ENCODE peak calls at places on chromosome 4, in seven cellular contexts. C is cardiac muscle cell; H is CD4-positive, alpha-beta memory T cell; F is coronary artery; X is fibroblast of mammary gland; D is GM12864; O is fibroblast of lung. Y is an unnamed sample.

GRCh38 chr4:122140834-122141233 is 11.3 kb upstream of the BLTP1 start:
- DNase-seq in H (no peak), C (no peak), O (no peak), F (no peak), X (no peak), D (no peak), Y (no peak)

GRCh38 chr4:31458813-31459212 is 738.6 kb downstream of the PCDH7 start:
- DNase-seq in X (peak), O (peak), D (no peak), H (no peak), C (peak), F (no peak), Y (no peak)

GRCh38 chr4:139734875-139735380 is 69.3 kb downstream of the MGST2 start:
- DNase-seq in X (peak), C (peak), F (peak), H (peak), D (no peak), O (peak), Y (peak)

GRCh38 chr4:30656828-30657227 is 63.3 kb upstream of the PCDH7 start:
- DNase-seq in C (no peak), H (no peak), X (no peak), D (no peak), O (no peak), F (no peak), Y (no peak)

GRCh38 chr4:126839066-126839465 is 793.7 kb upstream of the INTU start:
- DNase-seq in F (no peak), H (no peak), D (no peak), O (peak), X (peak), C (peak), Y (no peak)

GRCh38 chr4:8756816-8757215 is 114.8 kb downstream of the HMX1 start:
- DNase-seq in D (no peak), F (peak), O (no peak), C (no peak), H (no peak), X (no peak), Y (no peak)

GRCh38 chr4:138090145-138090917 is 151.8 kb downstream of the SLC7A11 start:
- DNase-seq in F (no peak), O (peak), X (peak), H (peak), D (peak), C (peak), Y (peak)

GRCh38 chr4:68797048-68797447 is 18.7 kb upstream of the UGT2B10 start:
- DNase-seq in D (no peak), F (no peak), C (no peak), O (no peak), H (no peak), X (no peak), Y (no peak)

GRCh38 chr4:89352541-89352940 is 44.9 kb upstream of the GPRIN3 start:
- DNase-seq in C (no peak), H (no peak), O (no peak), X (no peak), F (no peak), D (no peak), Y (no peak)

GRCh38 chr4:74768857-74769525 is 25.3 kb downstream of the BTC start:
- DNase-seq in F (no peak), C (peak), X (peak), H (no peak), O (peak), D (no peak), Y (no peak)

GRCh38 chr4:155495572-155496293 is 119.0 kb upstream of the MAP9 start:
- DNase-seq in O (peak), C (peak), D (no peak), H (no peak), X (no peak), F (no peak), Y (no peak)

GRCh38 chr4:86118696-86119095 is 241.2 kb downstream of the MAPK10 start:
- DNase-seq in D (no peak), H (no peak), O (no peak), F (no peak), X (no peak), C (no peak), Y (no peak)

GRCh38 chr4:74794341-74794801 is at the start of gene BTC:
- DNase-seq in F (peak), D (no peak), H (no peak), O (peak), X (peak), C (peak), Y (peak)

GRCh38 chr4:173057906-173058305 is 110.7 kb upstream of the GALNT7 start:
- DNase-seq in O (peak), X (peak), H (no peak), D (no peak), F (no peak), C (no peak), Y (no peak)

GRCh38 chr4:83561381-83561780 is 25.5 kb downstream of the GPAT3 start:
- DNase-seq in F (no peak), D (no peak), H (no peak), O (peak), C (peak), X (peak), Y (no peak)

GRCh38 chr4:125750827-125751466 is 436.2 kb downstream of the FAT4 start:
- DNase-seq in C (peak), H (no peak), F (no peak), D (no peak), X (peak), O (peak), Y (no peak)

GRCh38 chr4:85787133-85787532 is 312.2 kb downstream of the ARHGAP24 start:
- DNase-seq in O (peak), C (peak), D (no peak), X (peak), F (no peak), H (no peak), Y (no peak)

GRCh38 chr4:138181288-138181687 is 60.9 kb downstream of the SLC7A11 start:
- DNase-seq in C (peak), H (no peak), D (no peak), X (peak), O (peak), F (no peak), Y (no peak)

GRCh38 chr4:188680667-188681063 is 541.4 kb downstream of the TRIML1 start:
- DNase-seq in H (no peak), O (no peak), F (no peak), X (no peak), C (no peak), D (no peak), Y (no peak)

GRCh38 chr4:174707277-174707676 is 121.8 kb downstream of the GLRA3 start:
- DNase-seq in X (no peak), H (no peak), O (no peak), C (no peak), F (no peak), D (no peak), Y (no peak)

GRCh38 chr4:144646523-144647094 is 653 bp downstream of the HHIP start:
- DNase-seq in C (peak), F (no peak), H (no peak), D (no peak), O (peak), X (no peak), Y (peak)

GRCh38 chr4:150781108-150781663 is 199.2 kb downstream of the MAB21L2 start:
- DNase-seq in X (no peak), C (no peak), O (no peak), F (no peak), D (no peak), H (no peak), Y (no peak)

GRCh38 chr4:119774840-119775239 is 146.2 kb upstream of the PDE5A start:
- DNase-seq in C (no peak), O (no peak), D (no peak), F (no peak), H (no peak), X (no peak), Y (no peak)

DNA sequence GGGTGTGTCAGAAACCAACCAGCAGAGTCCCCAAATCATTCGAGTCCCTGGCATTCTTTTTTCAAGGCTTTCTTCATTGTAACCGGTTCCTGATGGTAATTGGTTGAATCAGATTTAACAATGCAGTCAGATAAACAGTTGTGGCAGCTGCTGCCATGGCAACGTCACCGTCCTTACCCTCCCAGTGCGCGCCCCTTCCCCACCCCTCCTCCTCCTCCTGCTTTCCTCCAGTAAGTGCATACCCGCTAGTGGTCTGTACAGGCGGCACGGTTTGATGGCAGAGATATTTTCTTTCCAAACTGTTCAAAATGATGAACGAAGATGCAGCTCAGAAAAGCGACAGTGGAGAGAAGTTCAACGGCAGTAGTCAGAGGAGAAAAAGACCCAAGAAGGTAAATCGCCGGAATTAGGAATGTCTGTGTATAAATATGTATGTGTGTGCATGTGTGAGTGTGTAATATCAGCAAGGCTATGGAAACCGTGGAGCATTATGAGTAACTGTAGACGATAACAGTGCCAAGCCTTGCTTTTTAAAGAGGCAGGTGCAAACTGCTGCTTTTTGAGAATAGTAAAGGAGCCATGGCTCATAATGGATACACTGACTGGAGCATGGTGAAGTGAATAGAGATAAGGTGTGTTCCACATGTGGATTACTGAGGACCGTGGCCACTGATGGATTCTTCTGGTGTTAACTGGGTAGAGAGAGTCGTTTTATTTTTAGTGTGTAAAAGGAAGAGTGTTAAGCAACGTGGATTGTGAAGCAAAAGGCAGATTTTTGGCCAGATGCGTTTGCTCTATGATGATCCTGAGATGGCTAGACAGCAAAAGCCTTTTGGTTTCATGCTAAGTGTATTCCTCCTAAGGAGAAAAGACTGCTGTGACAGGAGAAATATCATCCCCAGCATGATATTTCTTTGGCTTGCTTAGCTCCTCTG is at the start of gene ANK2:
- DNase-seq in X (peak), C (no peak), F (no peak), O (peak), H (no peak), D (no peak), Y (no peak)
- H3K4me3 ChIP-seq in X (no peak), C (no peak), F (peak), O (no peak), H (no peak), D (no peak), Y (no peak)

GRCh38 chr4:148054275-148054674 is 322.4 kb downstream of the ARHGAP10 start:
- DNase-seq in C (no peak), D (no peak), F (no peak), X (no peak), O (no peak), H (no peak), Y (no peak)

GRCh38 chr4:148058160-148058859 is 326.4 kb downstream of the ARHGAP10 start:
- DNase-seq in D (no peak), O (no peak), F (no peak), C (no peak), X (no peak), H (no peak), Y (no peak)

GRCh38 chr4:148055844-148056243 is 324.0 kb downstream of the ARHGAP10 start:
- DNase-seq in C (no peak), O (no peak), H (no peak), F (no peak), X (no peak), D (no peak), Y (no peak)

GRCh38 chr4:148057425-148058020 is 325.6 kb downstream of the ARHGAP10 start:
- DNase-seq in H (no peak), C (no peak), X (no peak), F (no peak), D (no peak), O (no peak), Y (peak)

DNA sequence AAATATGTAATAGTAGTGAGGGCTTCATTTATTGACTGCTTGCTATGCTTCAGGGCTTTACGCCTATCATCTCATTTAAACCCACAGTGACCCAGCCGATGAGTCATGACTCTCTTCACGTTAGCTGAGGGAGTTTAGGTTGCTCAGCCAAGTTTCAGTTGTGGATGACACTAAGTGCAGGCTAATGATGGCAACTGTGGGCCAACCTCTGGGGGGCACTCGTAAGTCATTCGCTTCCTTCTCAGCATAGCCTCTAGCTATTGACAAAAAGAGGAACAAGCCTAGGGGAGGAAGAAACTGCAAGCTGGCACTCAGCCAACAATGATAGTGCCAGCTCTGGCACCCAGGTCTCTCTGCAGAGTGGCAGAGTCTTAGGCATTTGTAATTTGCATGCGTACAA is 325.0 kb downstream of the ARHGAP10 start:
- DNase-seq in C (peak), X (peak), D (peak), H (peak), O (peak), F (no peak), Y (peak)
- H3K4me3 ChIP-seq in C (no peak), X (no peak), D (no peak), H (no peak), O (no peak), F (no peak), Y (no peak)

GRCh38 chr4:67713531-67714247 is 12.7 kb upstream of the UBA6 start:
- DNase-seq in C (peak), X (peak), H (no peak), D (no peak), F (no peak), O (peak), Y (no peak)
- H3K4me3 ChIP-seq in C (no peak), X (no peak), H (no peak), D (no peak), F (no peak), O (no peak), Y (no peak)

DNA sequence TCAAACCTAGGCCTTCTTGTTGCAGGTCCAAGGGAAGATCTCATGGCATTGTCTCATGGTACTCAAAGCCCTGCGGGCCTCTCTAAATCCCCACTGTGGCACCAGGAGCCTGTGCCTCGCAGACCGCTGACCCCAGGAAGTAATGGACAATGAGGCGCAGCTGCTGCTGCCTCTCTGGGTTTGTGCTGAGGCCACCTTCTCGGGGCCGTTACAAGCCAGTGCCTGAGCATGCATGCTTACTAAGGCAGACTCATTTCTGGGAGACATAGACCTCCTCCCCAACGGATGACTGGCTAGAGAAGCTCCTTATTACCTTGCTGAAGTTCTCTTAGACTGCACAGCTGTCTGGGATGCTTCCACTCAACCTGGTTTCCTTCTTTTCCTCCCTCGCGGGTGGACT is 1.3 kb downstream of the BDH2 start:
- DNase-seq in H (no peak), O (no peak), D (no peak), F (no peak), C (no peak), X (peak), Y (no peak)
- H3K4me3 ChIP-seq in H (no peak), O (peak), D (no peak), F (peak), C (no peak), X (no peak), Y (no peak)

DNA sequence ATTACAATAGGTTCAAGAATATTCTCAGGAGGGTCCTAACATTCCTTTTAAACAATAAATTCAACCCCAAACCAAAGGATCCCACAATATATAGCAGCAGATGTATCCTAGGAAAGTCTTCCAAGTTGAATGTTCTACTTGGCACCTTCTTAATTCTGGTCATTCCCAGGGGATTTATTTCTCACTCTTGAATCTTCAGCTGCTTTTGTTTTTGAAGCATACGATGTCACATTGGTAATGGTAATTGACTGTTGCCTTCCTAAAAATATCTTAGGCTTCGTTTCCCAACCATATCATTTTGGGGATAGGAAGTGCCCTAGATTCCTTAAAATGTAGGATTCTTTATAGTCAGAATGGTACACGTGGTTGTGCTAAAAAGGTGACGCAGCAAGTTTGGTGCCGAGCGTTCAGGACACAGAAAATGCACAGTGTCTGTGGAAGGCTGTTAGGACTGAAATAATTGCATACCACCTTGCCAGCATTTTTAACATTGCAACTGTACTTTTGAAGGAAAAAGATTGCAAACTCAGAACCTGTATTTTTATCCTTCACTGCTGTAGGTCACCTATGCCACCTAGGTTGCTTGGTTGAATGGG is 8.1 kb downstream of the SNX25 start:
- DNase-seq in H (no peak), O (no peak), C (peak), F (no peak), D (no peak), X (no peak), Y (no peak)
- H3K4me3 ChIP-seq in H (no peak), O (no peak), C (no peak), F (no peak), D (no peak), X (no peak), Y (no peak)

DNA sequence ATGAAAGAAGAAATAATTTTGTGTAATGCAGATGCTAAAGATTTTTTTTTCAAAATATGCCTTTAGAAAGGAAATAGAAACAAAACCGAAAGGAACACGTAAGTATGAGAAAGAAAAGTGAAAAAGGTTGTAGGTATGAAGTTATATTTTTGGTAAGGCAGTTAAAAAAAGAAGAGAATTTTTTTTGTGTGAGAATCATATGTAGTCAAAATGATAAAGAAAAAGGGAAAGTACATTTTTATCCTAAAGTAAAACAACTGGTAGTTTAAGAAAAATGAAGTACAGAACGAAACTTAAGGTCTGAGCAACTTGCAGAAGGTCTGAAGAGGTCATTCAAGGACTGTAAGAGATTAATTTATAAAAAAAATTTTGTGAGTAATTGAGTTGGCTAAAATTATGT is 164.0 kb upstream of the TRAM1L1 start:
- DNase-seq in H (no peak), X (no peak), F (no peak), O (no peak), D (no peak), C (no peak), Y (peak)
- H3K4me3 ChIP-seq in H (no peak), X (no peak), F (no peak), O (no peak), D (no peak), C (no peak), Y (no peak)

GRCh38 chr4:37989398-37990260 is 29.4 kb downstream of the PTTG2 start:
- DNase-seq in H (no peak), C (no peak), X (no peak), O (no peak), D (no peak), F (no peak), Y (no peak)
- H3K4me3 ChIP-seq in H (no peak), C (no peak), X (no peak), O (no peak), D (no peak), F (no peak), Y (no peak)

GRCh38 chr4:54276633-54277426 is 47.7 kb downstream of the PDGFRA start:
- DNase-seq in C (no peak), H (no peak), X (no peak), F (no peak), D (no peak), O (peak), Y (peak)
- H3K4me3 ChIP-seq in C (no peak), H (no peak), X (no peak), F (peak), D (no peak), O (no peak), Y (no peak)